ENCODE peak calls at places on chromosomes 6 and 20, in ten cellular contexts. N is NCI-H2171 treated with DMSO at 0.1 percent for 48 hours; E is GM12865; R is midbrain; U is activated CD4-positive, alpha-beta T cell treated with anti-CD3 and anti-CD28 coated beads, Interleukin-2, amount 50 U/mL, for 1 hour; Z is AG08395; P is fibroblast of mammary gland; Q is foreskin keratinocyte; W is GM06990; C is EL. T is an unnamed sample.

GRCh38 chr6:36752886-36753506 is 55.4 kb downstream of the RAB44 start:
- DNase-seq in N (no peak), E (peak; percentile 87), R (no peak), U (no peak), Z (no peak), P (no peak), Q (no peak), W (peak; percentile 65), C (no peak), T (no peak)

GRCh38 chr6:38846844-38847243 is 131.7 kb downstream of the DNAH8 start:
- DNase-seq in N (no peak), E (no peak), R (no peak), U (no peak), Z (peak; percentile 11), P (peak; percentile 68), Q (peak; percentile 39), W (no peak), C (peak; percentile 27), T (no peak)

GRCh38 chr6:5054427-5054873 is 30.7 kb upstream of the PPP1R3G start:
- DNase-seq in N (no peak), E (no peak), R (no peak), U (no peak), Z (peak; percentile 3), P (peak; percentile 47), Q (no peak), W (no peak), C (peak; percentile 41), T (no peak)

GRCh38 chr6:69987550-69987949 is 121.2 kb downstream of the COL19A1 start:
- DNase-seq in N (no peak), E (no peak), R (no peak), U (no peak), Z (no peak), P (no peak), Q (no peak), W (no peak), C (no peak), T (no peak)

GRCh38 chr6:44228836-44229235 is 5.4 kb downstream of the SLC29A1 start:
- DNase-seq in N (no peak), E (no peak), R (no peak), U (no peak), Z (no peak), P (peak; percentile 41), Q (no peak), W (no peak), C (no peak), T (no peak)

GRCh38 chr20:44706371-44707258 is 8.6 kb upstream of the CCN5 start:
- DNase-seq in N (no peak), E (no peak), R (no peak), U (no peak), Z (peak; percentile 78), P (peak; percentile 81), Q (no peak), W (no peak), C (peak; percentile 41), T (no peak)

GRCh38 chr6:162612613-162613012 is 115.0 kb downstream of the PRKN start:
- DNase-seq in N (peak; percentile 17), E (no peak), R (no peak), U (no peak), Z (no peak), P (no peak), Q (no peak), W (no peak), C (no peak), T (no peak)

GRCh38 chr6:14337157-14337556 is 219.6 kb downstream of the CD83 start:
- DNase-seq in N (no peak), E (no peak), R (no peak), U (no peak), Z (peak; percentile 15), P (peak; percentile 64), Q (no peak), W (no peak), C (no peak), T (no peak)

GRCh38 chr6:86856937-86857563 is 80.3 kb upstream of the HTR1E start:
- DNase-seq in N (peak; percentile 42), E (peak; percentile 52), R (peak; percentile 6), U (peak; percentile 2), Z (peak; percentile 2), P (peak; percentile 39), Q (peak; percentile 6), W (no peak), C (peak; percentile 35), T (no peak)

GRCh38 chr20:15205023-15205422 is 867.6 kb upstream of the FLRT3 start:
- DNase-seq in N (no peak), E (no peak), R (no peak), U (no peak), Z (peak; percentile 4), P (no peak), Q (no peak), W (no peak), C (no peak), T (no peak)

GRCh38 chr6:158707826-158708225 is 58.0 kb downstream of the SYTL3 start:
- DNase-seq in N (peak; percentile 86), E (peak; percentile 45), R (no peak), U (no peak), Z (no peak), P (no peak), Q (no peak), W (no peak), C (no peak), T (no peak)

GRCh38 chr6:43837501-43837900 is 67.5 kb downstream of the VEGFA start:
- DNase-seq in N (no peak), E (no peak), R (no peak), U (no peak), Z (no peak), P (no peak), Q (no peak), W (no peak), C (no peak), T (no peak)

GRCh38 chr20:57663241-57663640 is 43.0 kb upstream of the ZBP1 start:
- DNase-seq in N (no peak), E (no peak), R (no peak), U (no peak), Z (no peak), P (no peak), Q (no peak), W (no peak), C (no peak), T (no peak)

GRCh38 chr6:113672691-113673149 is 184.4 kb upstream of the MARCKS start:
- DNase-seq in N (no peak), E (no peak), R (peak; percentile 24), U (no peak), Z (peak; percentile 75), P (peak; percentile 54), Q (no peak), W (no peak), C (peak; percentile 58), T (no peak)

GRCh38 chr6:96611342-96611964 is 48.5 kb downstream of the FHL5 start:
- DNase-seq in N (peak; percentile 96), E (peak; percentile 39), R (no peak), U (no peak), Z (no peak), P (no peak), Q (no peak), W (peak; percentile 25), C (no peak), T (no peak)

GRCh38 chr6:26493258-26493657 is 6.8 kb upstream of the BTN1A1 start:
- DNase-seq in N (no peak), E (peak; percentile 62), R (no peak), U (no peak), Z (peak; percentile 37), P (peak; percentile 53), Q (no peak), W (no peak), C (no peak), T (no peak)

GRCh38 chr6:34517461-34517868 is 38.7 kb downstream of the SPDEF start:
- DNase-seq in N (no peak), E (no peak), R (no peak), U (no peak), Z (no peak), P (no peak), Q (no peak), W (no peak), C (no peak), T (no peak)

GRCh38 chr6:110816677-110817076 is 1.4 kb upstream of the CDK19 start:
- DNase-seq in N (no peak), E (peak; percentile 49), R (no peak), U (no peak), Z (no peak), P (no peak), Q (no peak), W (peak; percentile 23), C (no peak), T (no peak)

GRCh38 chr20:22729180-22729579 is 144.8 kb upstream of the FOXA2 start:
- DNase-seq in N (no peak), E (peak; percentile 9), R (no peak), U (no peak), Z (no peak), P (peak; percentile 15), Q (no peak), W (no peak), C (peak; percentile 51), T (no peak)

GRCh38 chr6:150231456-150231855 is 88.6 kb downstream of the PPP1R14C start:
- DNase-seq in N (no peak), E (no peak), R (no peak), U (no peak), Z (peak; percentile 51), P (peak; percentile 37), Q (no peak), W (no peak), C (peak; percentile 52), T (no peak)

GRCh38 chr6:38427492-38428210 is 212.1 kb downstream of the BTBD9 start:
- DNase-seq in N (no peak), E (peak; percentile 46), R (no peak), U (no peak), Z (no peak), P (no peak), Q (no peak), W (peak; percentile 15), C (no peak), T (no peak)

GRCh38 chr6:113488812-113489685 is 368.1 kb upstream of the MARCKS start:
- DNase-seq in N (no peak), E (no peak), R (no peak), U (no peak), Z (no peak), P (no peak), Q (no peak), W (no peak), C (no peak), T (no peak)

GRCh38 chr6:25614052-25614451 is 38.0 kb upstream of the SCGN start:
- DNase-seq in N (no peak), E (no peak), R (no peak), U (no peak), Z (no peak), P (no peak), Q (no peak), W (no peak), C (no peak), T (no peak)

GRCh38 chr6:156639023-156639728 is 138.0 kb upstream of the ARID1B start:
- DNase-seq in N (no peak), E (no peak), R (no peak), U (no peak), Z (no peak), P (peak; percentile 12), Q (no peak), W (no peak), C (no peak), T (no peak)

T was measured in H9.